ENCODE peak calls at places on chromosomes 11 and 22, in four cellular contexts. M is ecto neural progenitor cell, O is NCI-H460, R is KG1. I is an unnamed sample.

GRCh38 chr11:125287467-125288232 is 123.1 kb downstream of the PKNOX2 start:
- DNase-seq in M (no peak), O (no peak), R (no peak), I (no peak)

GRCh38 chr22:38760477-38761201 is 4.8 kb upstream of the SUN2 start:
- DNase-seq in M (no peak), R (no peak), O (no peak), I (no peak)

GRCh38 chr22:44330727-44331660 is 18.2 kb upstream of the SHISAL1 start:
- DNase-seq in O (no peak), R (no peak), M (peak), I (no peak)

GRCh38 chr22:50712341-50713007 is 25.5 kb upstream of the ACR start:
- DNase-seq in O (no peak), M (no peak), R (no peak), I (no peak)

GRCh38 chr11:58616594-58616993 is 5.9 kb upstream of the CNTF start:
- DNase-seq in M (no peak), R (no peak), O (no peak), I (no peak)

GRCh38 chr11:67199751-67200150 is 66.5 kb upstream of the GRK2 start:
- DNase-seq in O (no peak), M (no peak), R (no peak), I (no peak)

GRCh38 chr11:110531056-110531756 is 101.5 kb downstream of the FDX1 start:
- DNase-seq in O (no peak), M (no peak), R (no peak), I (no peak)

GRCh38 chr11:12761029-12761428 is 86.8 kb downstream of the TEAD1 start:
- DNase-seq in M (no peak), O (no peak), R (no peak), I (no peak)

GRCh38 chr11:74593463-74593862 is 1.1 kb downstream of the POLD3 start:
- DNase-seq in R (no peak), M (no peak), O (no peak), I (no peak)

I was measured in amygdala.